ENCODE peak calls at places on chromosomes 4 and X, in nine cellular contexts. One of them, this sample, is unnamed.

GRCh38 chr4:70556856-70557255 is 35.2 kb upstream of the AMBN start:
- DNase-seq in activated CD8-positive, alpha-beta T cell treated with anti-CD3 and anti-CD28 coated beads for 36 hours: no peak
- DNase-seq in activated naive CD4-positive, alpha-beta T cell: no peak
- DNase-seq in NCI-H748 treated with DMSO at 0.1 percent for 48 hours: no peak
- DNase-seq in activated CD4-positive, alpha-beta T cell treated with anti-CD3 and anti-CD28 coated beads, Interleukin-2, amount 50 U/mL, for 4 hours: no peak
- DNase-seq in H4: no peak
- DNase-seq in NCI-H460: no peak
- DNase-seq in NCI-H1930: no peak
- DNase-seq in stimulated activated CD8-positive, alpha-beta memory T cell treated with anti-CD3 and anti-CD28 coated beads, Interleukin-4, amount 100 ng/mL, for 1 hour: no peak
- DNase-seq in this sample: no peak

GRCh38 chrX:77493677-77494553 is 46.7 kb downstream of the FGF16 start:
- DNase-seq in activated CD8-positive, alpha-beta T cell treated with anti-CD3 and anti-CD28 coated beads for 36 hours: no peak
- DNase-seq in activated naive CD4-positive, alpha-beta T cell: no peak
- DNase-seq in NCI-H748 treated with DMSO at 0.1 percent for 48 hours: no peak
- DNase-seq in activated CD4-positive, alpha-beta T cell treated with anti-CD3 and anti-CD28 coated beads, Interleukin-2, amount 50 U/mL, for 4 hours: no peak
- DNase-seq in H4: peak; percentile 80
- DNase-seq in NCI-H460: no peak
- DNase-seq in NCI-H1930: no peak
- DNase-seq in stimulated activated CD8-positive, alpha-beta memory T cell treated with anti-CD3 and anti-CD28 coated beads, Interleukin-4, amount 100 ng/mL, for 1 hour: no peak
- DNase-seq in this sample: no peak

GRCh38 chr4:73573794-73574528 is 46.3 kb downstream of the RASSF6 start:
- DNase-seq in activated CD8-positive, alpha-beta T cell treated with anti-CD3 and anti-CD28 coated beads for 36 hours: peak; percentile 51
- DNase-seq in activated naive CD4-positive, alpha-beta T cell: no peak
- DNase-seq in NCI-H748 treated with DMSO at 0.1 percent for 48 hours: peak; percentile 78
- DNase-seq in activated CD4-positive, alpha-beta T cell treated with anti-CD3 and anti-CD28 coated beads, Interleukin-2, amount 50 U/mL, for 4 hours: peak; percentile 0
- DNase-seq in H4: peak; percentile 86
- DNase-seq in NCI-H460: peak; percentile 68
- DNase-seq in NCI-H1930: peak; percentile 57
- DNase-seq in stimulated activated CD8-positive, alpha-beta memory T cell treated with anti-CD3 and anti-CD28 coated beads, Interleukin-4, amount 100 ng/mL, for 1 hour: no peak
- DNase-seq in this sample: peak; percentile 88

GRCh38 chr4:25113915-25114904 is 46.0 kb downstream of the SEPSECS start:
- DNase-seq in activated CD8-positive, alpha-beta T cell treated with anti-CD3 and anti-CD28 coated beads for 36 hours: no peak
- DNase-seq in activated naive CD4-positive, alpha-beta T cell: no peak
- DNase-seq in NCI-H748 treated with DMSO at 0.1 percent for 48 hours: no peak
- DNase-seq in activated CD4-positive, alpha-beta T cell treated with anti-CD3 and anti-CD28 coated beads, Interleukin-2, amount 50 U/mL, for 4 hours: no peak
- DNase-seq in H4: peak; percentile 44
- DNase-seq in NCI-H460: no peak
- DNase-seq in NCI-H1930: no peak
- DNase-seq in stimulated activated CD8-positive, alpha-beta memory T cell treated with anti-CD3 and anti-CD28 coated beads, Interleukin-4, amount 100 ng/mL, for 1 hour: no peak
- DNase-seq in this sample: no peak

GRCh38 chr4:100555791-100556190 is 38.0 kb upstream of the EMCN start:
- DNase-seq in activated CD8-positive, alpha-beta T cell treated with anti-CD3 and anti-CD28 coated beads for 36 hours: no peak
- DNase-seq in activated naive CD4-positive, alpha-beta T cell: no peak
- DNase-seq in NCI-H748 treated with DMSO at 0.1 percent for 48 hours: no peak
- DNase-seq in activated CD4-positive, alpha-beta T cell treated with anti-CD3 and anti-CD28 coated beads, Interleukin-2, amount 50 U/mL, for 4 hours: no peak
- DNase-seq in H4: no peak
- DNase-seq in NCI-H460: no peak
- DNase-seq in NCI-H1930: no peak
- DNase-seq in stimulated activated CD8-positive, alpha-beta memory T cell treated with anti-CD3 and anti-CD28 coated beads, Interleukin-4, amount 100 ng/mL, for 1 hour: no peak
- DNase-seq in this sample: no peak

GRCh38 chr4:153112071-153112460 is 92.2 kb upstream of the TRIM2 start:
- DNase-seq in activated CD8-positive, alpha-beta T cell treated with anti-CD3 and anti-CD28 coated beads for 36 hours: no peak
- DNase-seq in activated naive CD4-positive, alpha-beta T cell: no peak
- DNase-seq in NCI-H748 treated with DMSO at 0.1 percent for 48 hours: no peak
- DNase-seq in activated CD4-positive, alpha-beta T cell treated with anti-CD3 and anti-CD28 coated beads, Interleukin-2, amount 50 U/mL, for 4 hours: peak; percentile 40
- DNase-seq in H4: no peak
- DNase-seq in NCI-H460: no peak
- DNase-seq in NCI-H1930: no peak
- DNase-seq in stimulated activated CD8-positive, alpha-beta memory T cell treated with anti-CD3 and anti-CD28 coated beads, Interleukin-4, amount 100 ng/mL, for 1 hour: no peak
- DNase-seq in this sample: no peak

GRCh38 chr4:88008624-88009235 is 1.3 kb downstream of the PKD2 start:
- DNase-seq in activated CD8-positive, alpha-beta T cell treated with anti-CD3 and anti-CD28 coated beads for 36 hours: peak; percentile 18
- DNase-seq in activated naive CD4-positive, alpha-beta T cell: no peak
- DNase-seq in NCI-H748 treated with DMSO at 0.1 percent for 48 hours: no peak
- DNase-seq in activated CD4-positive, alpha-beta T cell treated with anti-CD3 and anti-CD28 coated beads, Interleukin-2, amount 50 U/mL, for 4 hours: no peak
- DNase-seq in H4: no peak
- DNase-seq in NCI-H460: no peak
- DNase-seq in NCI-H1930: no peak
- DNase-seq in stimulated activated CD8-positive, alpha-beta memory T cell treated with anti-CD3 and anti-CD28 coated beads, Interleukin-4, amount 100 ng/mL, for 1 hour: no peak
- DNase-seq in this sample: peak; percentile 36

GRCh38 chrX:65601126-65601525 is 66.3 kb upstream of the MSN start:
- DNase-seq in activated CD8-positive, alpha-beta T cell treated with anti-CD3 and anti-CD28 coated beads for 36 hours: peak; percentile 55
- DNase-seq in activated naive CD4-positive, alpha-beta T cell: no peak
- DNase-seq in NCI-H748 treated with DMSO at 0.1 percent for 48 hours: no peak
- DNase-seq in activated CD4-positive, alpha-beta T cell treated with anti-CD3 and anti-CD28 coated beads, Interleukin-2, amount 50 U/mL, for 4 hours: no peak
- DNase-seq in H4: no peak
- DNase-seq in NCI-H460: no peak
- DNase-seq in NCI-H1930: no peak
- DNase-seq in stimulated activated CD8-positive, alpha-beta memory T cell treated with anti-CD3 and anti-CD28 coated beads, Interleukin-4, amount 100 ng/mL, for 1 hour: no peak
- DNase-seq in this sample: no peak

GRCh38 chr4:121995790-121996537 is 44.1 kb upstream of the TRPC3 start:
- DNase-seq in activated CD8-positive, alpha-beta T cell treated with anti-CD3 and anti-CD28 coated beads for 36 hours: no peak
- DNase-seq in activated naive CD4-positive, alpha-beta T cell: no peak
- DNase-seq in NCI-H748 treated with DMSO at 0.1 percent for 48 hours: no peak
- DNase-seq in activated CD4-positive, alpha-beta T cell treated with anti-CD3 and anti-CD28 coated beads, Interleukin-2, amount 50 U/mL, for 4 hours: no peak
- DNase-seq in H4: no peak
- DNase-seq in NCI-H460: no peak
- DNase-seq in NCI-H1930: no peak
- DNase-seq in stimulated activated CD8-positive, alpha-beta memory T cell treated with anti-CD3 and anti-CD28 coated beads, Interleukin-4, amount 100 ng/mL, for 1 hour: no peak
- DNase-seq in this sample: no peak

GRCh38 chr4:168183717-168184571 is 91.6 kb downstream of the ANXA10 start:
- DNase-seq in activated CD8-positive, alpha-beta T cell treated with anti-CD3 and anti-CD28 coated beads for 36 hours: no peak
- DNase-seq in activated naive CD4-positive, alpha-beta T cell: no peak
- DNase-seq in NCI-H748 treated with DMSO at 0.1 percent for 48 hours: peak; percentile 5
- DNase-seq in activated CD4-positive, alpha-beta T cell treated with anti-CD3 and anti-CD28 coated beads, Interleukin-2, amount 50 U/mL, for 4 hours: no peak
- DNase-seq in H4: peak; percentile 25
- DNase-seq in NCI-H460: peak; percentile 34
- DNase-seq in NCI-H1930: no peak
- DNase-seq in stimulated activated CD8-positive, alpha-beta memory T cell treated with anti-CD3 and anti-CD28 coated beads, Interleukin-4, amount 100 ng/mL, for 1 hour: no peak
- DNase-seq in this sample: peak; percentile 44

GRCh38 chr4:41678086-41678485 is 70.4 kb downstream of the PHOX2B start:
- DNase-seq in activated CD8-positive, alpha-beta T cell treated with anti-CD3 and anti-CD28 coated beads for 36 hours: no peak
- DNase-seq in activated naive CD4-positive, alpha-beta T cell: no peak
- DNase-seq in NCI-H748 treated with DMSO at 0.1 percent for 48 hours: no peak
- DNase-seq in activated CD4-positive, alpha-beta T cell treated with anti-CD3 and anti-CD28 coated beads, Interleukin-2, amount 50 U/mL, for 4 hours: no peak
- DNase-seq in H4: peak; percentile 14
- DNase-seq in NCI-H460: no peak
- DNase-seq in NCI-H1930: no peak
- DNase-seq in stimulated activated CD8-positive, alpha-beta memory T cell treated with anti-CD3 and anti-CD28 coated beads, Interleukin-4, amount 100 ng/mL, for 1 hour: no peak
- DNase-seq in this sample: no peak

GRCh38 chrX:23012162-23012561 is 12.4 kb downstream of the DDX53 start:
- DNase-seq in activated CD8-positive, alpha-beta T cell treated with anti-CD3 and anti-CD28 coated beads for 36 hours: peak; percentile 4
- DNase-seq in activated naive CD4-positive, alpha-beta T cell: no peak
- DNase-seq in NCI-H748 treated with DMSO at 0.1 percent for 48 hours: no peak
- DNase-seq in activated CD4-positive, alpha-beta T cell treated with anti-CD3 and anti-CD28 coated beads, Interleukin-2, amount 50 U/mL, for 4 hours: no peak
- DNase-seq in H4: no peak
- DNase-seq in NCI-H460: no peak
- DNase-seq in NCI-H1930: no peak
- DNase-seq in stimulated activated CD8-positive, alpha-beta memory T cell treated with anti-CD3 and anti-CD28 coated beads, Interleukin-4, amount 100 ng/mL, for 1 hour: no peak
- DNase-seq in this sample: no peak

GRCh38 chr4:167956676-167957075 is 135.7 kb upstream of the ANXA10 start:
- DNase-seq in activated CD8-positive, alpha-beta T cell treated with anti-CD3 and anti-CD28 coated beads for 36 hours: no peak
- DNase-seq in activated naive CD4-positive, alpha-beta T cell: no peak
- DNase-seq in NCI-H748 treated with DMSO at 0.1 percent for 48 hours: no peak
- DNase-seq in activated CD4-positive, alpha-beta T cell treated with anti-CD3 and anti-CD28 coated beads, Interleukin-2, amount 50 U/mL, for 4 hours: no peak
- DNase-seq in H4: no peak
- DNase-seq in NCI-H460: no peak
- DNase-seq in NCI-H1930: no peak
- DNase-seq in stimulated activated CD8-positive, alpha-beta memory T cell treated with anti-CD3 and anti-CD28 coated beads, Interleukin-4, amount 100 ng/mL, for 1 hour: no peak
- DNase-seq in this sample: no peak

GRCh38 chr4:174494146-174494545 is 28.1 kb downstream of the HPGD start:
- DNase-seq in activated CD8-positive, alpha-beta T cell treated with anti-CD3 and anti-CD28 coated beads for 36 hours: no peak
- DNase-seq in activated naive CD4-positive, alpha-beta T cell: no peak
- DNase-seq in NCI-H748 treated with DMSO at 0.1 percent for 48 hours: no peak
- DNase-seq in activated CD4-positive, alpha-beta T cell treated with anti-CD3 and anti-CD28 coated beads, Interleukin-2, amount 50 U/mL, for 4 hours: no peak
- DNase-seq in H4: no peak
- DNase-seq in NCI-H460: no peak
- DNase-seq in NCI-H1930: no peak
- DNase-seq in stimulated activated CD8-positive, alpha-beta memory T cell treated with anti-CD3 and anti-CD28 coated beads, Interleukin-4, amount 100 ng/mL, for 1 hour: no peak
- DNase-seq in this sample: no peak

GRCh38 chrX:126165721-126166401 is at the start of gene DCAF12L2:
- DNase-seq in activated CD8-positive, alpha-beta T cell treated with anti-CD3 and anti-CD28 coated beads for 36 hours: peak; percentile 10
- DNase-seq in activated naive CD4-positive, alpha-beta T cell: no peak
- DNase-seq in NCI-H748 treated with DMSO at 0.1 percent for 48 hours: peak; percentile 5
- DNase-seq in activated CD4-positive, alpha-beta T cell treated with anti-CD3 and anti-CD28 coated beads, Interleukin-2, amount 50 U/mL, for 4 hours: no peak
- DNase-seq in H4: no peak
- DNase-seq in NCI-H460: no peak
- DNase-seq in NCI-H1930: no peak
- DNase-seq in stimulated activated CD8-positive, alpha-beta memory T cell treated with anti-CD3 and anti-CD28 coated beads, Interleukin-4, amount 100 ng/mL, for 1 hour: no peak
- DNase-seq in this sample: no peak

GRCh38 chr4:181672751-181673150 is 570.5 kb upstream of the TENM3 start:
- DNase-seq in activated CD8-positive, alpha-beta T cell treated with anti-CD3 and anti-CD28 coated beads for 36 hours: no peak
- DNase-seq in activated naive CD4-positive, alpha-beta T cell: no peak
- DNase-seq in NCI-H748 treated with DMSO at 0.1 percent for 48 hours: no peak
- DNase-seq in activated CD4-positive, alpha-beta T cell treated with anti-CD3 and anti-CD28 coated beads, Interleukin-2, amount 50 U/mL, for 4 hours: no peak
- DNase-seq in H4: no peak
- DNase-seq in NCI-H460: no peak
- DNase-seq in NCI-H1930: no peak
- DNase-seq in stimulated activated CD8-positive, alpha-beta memory T cell treated with anti-CD3 and anti-CD28 coated beads, Interleukin-4, amount 100 ng/mL, for 1 hour: no peak
- DNase-seq in this sample: no peak

GRCh38 chr4:71029504-71029903 is 36.1 kb downstream of the DCK start:
- DNase-seq in activated CD8-positive, alpha-beta T cell treated with anti-CD3 and anti-CD28 coated beads for 36 hours: no peak
- DNase-seq in activated naive CD4-positive, alpha-beta T cell: no peak
- DNase-seq in NCI-H748 treated with DMSO at 0.1 percent for 48 hours: no peak
- DNase-seq in activated CD4-positive, alpha-beta T cell treated with anti-CD3 and anti-CD28 coated beads, Interleukin-2, amount 50 U/mL, for 4 hours: no peak
- DNase-seq in H4: no peak
- DNase-seq in NCI-H460: no peak
- DNase-seq in NCI-H1930: no peak
- DNase-seq in stimulated activated CD8-positive, alpha-beta memory T cell treated with anti-CD3 and anti-CD28 coated beads, Interleukin-4, amount 100 ng/mL, for 1 hour: no peak
- DNase-seq in this sample: no peak

GRCh38 chr4:55575513-55575912 is 16.5 kb downstream of the PDCL2 start:
- DNase-seq in activated CD8-positive, alpha-beta T cell treated with anti-CD3 and anti-CD28 coated beads for 36 hours: no peak
- DNase-seq in activated naive CD4-positive, alpha-beta T cell: no peak
- DNase-seq in NCI-H748 treated with DMSO at 0.1 percent for 48 hours: no peak
- DNase-seq in activated CD4-positive, alpha-beta T cell treated with anti-CD3 and anti-CD28 coated beads, Interleukin-2, amount 50 U/mL, for 4 hours: no peak
- DNase-seq in H4: no peak
- DNase-seq in NCI-H460: no peak
- DNase-seq in NCI-H1930: no peak
- DNase-seq in stimulated activated CD8-positive, alpha-beta memory T cell treated with anti-CD3 and anti-CD28 coated beads, Interleukin-4, amount 100 ng/mL, for 1 hour: no peak
- DNase-seq in this sample: no peak

GRCh38 chr4:188930822-188931221 is 791.6 kb downstream of the TRIML1 start:
- DNase-seq in activated CD8-positive, alpha-beta T cell treated with anti-CD3 and anti-CD28 coated beads for 36 hours: peak; percentile 2
- DNase-seq in activated naive CD4-positive, alpha-beta T cell: no peak
- DNase-seq in NCI-H748 treated with DMSO at 0.1 percent for 48 hours: no peak
- DNase-seq in activated CD4-positive, alpha-beta T cell treated with anti-CD3 and anti-CD28 coated beads, Interleukin-2, amount 50 U/mL, for 4 hours: no peak
- DNase-seq in H4: no peak
- DNase-seq in NCI-H460: no peak
- DNase-seq in NCI-H1930: no peak
- DNase-seq in stimulated activated CD8-positive, alpha-beta memory T cell treated with anti-CD3 and anti-CD28 coated beads, Interleukin-4, amount 100 ng/mL, for 1 hour: no peak
- DNase-seq in this sample: no peak

GRCh38 chr4:168840988-168841681 is 168.9 kb downstream of the CBR4 start:
- DNase-seq in activated CD8-positive, alpha-beta T cell treated with anti-CD3 and anti-CD28 coated beads for 36 hours: no peak
- DNase-seq in activated naive CD4-positive, alpha-beta T cell: no peak
- DNase-seq in NCI-H748 treated with DMSO at 0.1 percent for 48 hours: no peak
- DNase-seq in activated CD4-positive, alpha-beta T cell treated with anti-CD3 and anti-CD28 coated beads, Interleukin-2, amount 50 U/mL, for 4 hours: no peak
- DNase-seq in H4: no peak
- DNase-seq in NCI-H460: no peak
- DNase-seq in NCI-H1930: no peak
- DNase-seq in stimulated activated CD8-positive, alpha-beta memory T cell treated with anti-CD3 and anti-CD28 coated beads, Interleukin-4, amount 100 ng/mL, for 1 hour: no peak
- DNase-seq in this sample: no peak

This sample was measured in GM12865.